ENCODE peak calls at places on chromosomes 7 and 10, in seven cellular contexts. O is thyroid gland; N is H4; X is ascending aorta; W is transverse colon; C is HCEC 1CT; G is activated CD8-positive, alpha-beta memory T cell treated with anti-CD3 and anti-CD28 coated beads for 48 hours. K is an unnamed sample.

GRCh38 chr7:30926323-30926722 is 14.7 kb downstream of the AQP1 start:
- DNase-seq in X (peak), O (no peak), C (no peak), W (no peak), G (no peak), N (no peak), K (no peak)

GRCh38 chr10:49397036-49397999 is 1.4 kb upstream of the DRGX start:
- DNase-seq in G (no peak), C (no peak), N (no peak), X (no peak), W (no peak), O (no peak), K (no peak)

GRCh38 chr10:125151824-125152634 is 8.3 kb downstream of the CTBP2 start:
- DNase-seq in W (peak), X (no peak), G (no peak), C (no peak), N (no peak), O (peak), K (peak)

GRCh38 chr7:73715648-73716317 is 3.7 kb downstream of the STX1A start:
- DNase-seq in W (peak), N (peak), G (no peak), C (peak), O (no peak), X (peak), K (no peak)

GRCh38 chr10:48802611-48803046 is 118.0 kb downstream of the WDFY4 start:
- DNase-seq in W (no peak), X (no peak), C (no peak), N (no peak), O (no peak), G (no peak), K (no peak)

GRCh38 chr7:85222522-85222921 is 35.7 kb upstream of the SEMA3D start:
- DNase-seq in W (no peak), G (no peak), X (no peak), C (no peak), O (no peak), N (no peak), K (no peak)

GRCh38 chr7:105794741-105795729 is 81.4 kb downstream of the ATXN7L1 start:
- DNase-seq in N (no peak), W (no peak), C (peak), X (no peak), O (no peak), G (no peak), K (no peak)

GRCh38 chr10:100346351-100346764 is 675 bp upstream of the SCD start:
- DNase-seq in X (peak), W (peak), N (peak), O (peak), C (peak), G (peak), K (peak)

GRCh38 chr10:130495891-130496642 is 359.9 kb downstream of the GLRX3 start:
- DNase-seq in W (no peak), N (no peak), O (no peak), C (no peak), X (no peak), G (no peak), K (no peak)

GRCh38 chr7:98619450-98620321 is 2.6 kb downstream of the NPTX2 start:
- DNase-seq in C (peak), G (no peak), O (no peak), N (peak), W (no peak), X (no peak), K (no peak)

GRCh38 chr7:46034056-46034768 is 113.1 kb upstream of the IGFBP3 start:
- DNase-seq in W (no peak), O (no peak), G (no peak), N (no peak), C (peak), X (no peak), K (no peak)

GRCh38 chr7:138797715-138798320 is at the start of the genes ATP6V0A4 and TMEM213:
- DNase-seq in G (no peak), O (no peak), X (no peak), C (no peak), W (no peak), N (no peak), K (no peak)

GRCh38 chr7:46179211-46179610 is 258.1 kb upstream of the IGFBP3 start:
- DNase-seq in G (no peak), N (no peak), X (no peak), W (no peak), C (no peak), O (no peak), K (no peak)

GRCh38 chr10:112950714-112951348 is 784 bp downstream of the TCF7L2 start:
- DNase-seq in N (no peak), C (peak), X (no peak), G (no peak), O (peak), W (peak), K (peak)

GRCh38 chr10:130062201-130062600 is 48.4 kb downstream of the C10orf143 start:
- DNase-seq in X (no peak), O (no peak), W (no peak), G (no peak), C (no peak), N (no peak), K (no peak)

GRCh38 chr10:123774075-123774742 is 108.1 kb downstream of the GPR26 start:
- DNase-seq in X (no peak), C (no peak), O (no peak), G (no peak), N (no peak), W (no peak), K (no peak)

GRCh38 chr10:99730026-99730425 is 1.9 kb downstream of the COX15 start:
- DNase-seq in G (no peak), W (no peak), X (no peak), C (peak), N (no peak), O (no peak), K (no peak)

GRCh38 chr10:20990604-20991003 is 93.5 kb upstream of the NEBL start:
- DNase-seq in X (no peak), C (peak), W (no peak), O (no peak), N (peak), G (no peak), K (no peak)

GRCh38 chr10:102775973-102776669 is 32.4 kb downstream of the WBP1L start:
- DNase-seq in C (peak), G (no peak), W (peak), O (peak), X (peak), N (no peak), K (peak)

GRCh38 chr7:13945670-13946069 is 43.8 kb downstream of the ETV1 start:
- DNase-seq in C (no peak), G (no peak), N (peak), O (peak), W (no peak), X (no peak), K (no peak)

GRCh38 chr10:14146005-14146404 is 184.7 kb downstream of the FRMD4A start:
- DNase-seq in O (no peak), W (no peak), X (no peak), G (no peak), N (peak), C (peak), K (no peak)

GRCh38 chr7:48455363-48455762 is 284.1 kb downstream of the ABCA13 start:
- DNase-seq in G (no peak), N (no peak), O (no peak), C (no peak), X (no peak), W (no peak), K (no peak)

GRCh38 chr7:105438847-105439173 is 50.1 kb upstream of the SRPK2 start:
- DNase-seq in W (no peak), G (no peak), C (no peak), X (no peak), O (no peak), N (no peak), K (no peak)

GRCh38 chr10:1195828-1196227 is 139.6 kb downstream of the WDR37 start:
- DNase-seq in W (no peak), G (no peak), O (no peak), N (no peak), C (no peak), X (no peak), K (no peak)

GRCh38 chr10:119608316-119609155 is 11.8 kb upstream of the TIAL1 start:
- DNase-seq in X (peak), W (peak), N (no peak), O (peak), G (no peak), C (no peak), K (peak)